ENCODE peak calls at places on chromosomes 2 and 18, in seven cellular contexts. I is mucosa of descending colon, W is colonic mucosa, Q is heart right ventricle, P is keratinocyte, C is cardiac fibroblast, B is A549. O is an unnamed sample.

GRCh38 chr2:105517814-105518705 is 119.2 kb upstream of the FHL2 start:
- DNase-seq in I (peak), W (no peak), Q (peak), P (no peak), C (peak), B (no peak), O (no peak)

GRCh38 chr2:171347591-171348032 is 86.2 kb downstream of the METTL8 start:
- DNase-seq in I (no peak), W (no peak), Q (no peak), P (peak), C (peak), B (no peak), O (no peak)

GRCh38 chr2:237724811-237725478 is 73.6 kb upstream of the RBM44 start:
- DNase-seq in I (no peak), W (peak), Q (no peak), P (no peak), C (no peak), B (no peak), O (no peak)

GRCh38 chr2:38504169-38504568 is 98.6 kb downstream of the HNRNPLL start:
- DNase-seq in I (no peak), W (no peak), Q (no peak), P (no peak), C (no peak), B (no peak), O (no peak)

GRCh38 chr2:31980674-31981356 is 30.0 kb downstream of the MEMO1 start:
- DNase-seq in I (no peak), W (no peak), Q (no peak), P (no peak), C (peak), B (peak), O (peak)

GRCh38 chr18:41064916-41065315 is 890.1 kb upstream of the PIK3C3 start:
- DNase-seq in I (no peak), W (no peak), Q (no peak), P (no peak), C (no peak), B (no peak), O (no peak)

GRCh38 chr2:53737091-53737490 is 30.5 kb upstream of the CHAC2 start:
- DNase-seq in I (no peak), W (no peak), Q (no peak), P (no peak), C (no peak), B (no peak), O (no peak)

GRCh38 chr2:217827430-217828201 is 175.2 kb downstream of the TNS1 start:
- DNase-seq in I (no peak), W (no peak), Q (peak), P (no peak), C (peak), B (no peak), O (no peak)

GRCh38 chr2:86221066-86221684 is 21.9 kb downstream of the MRPL35 start:
- DNase-seq in I (peak), W (peak), Q (peak), P (no peak), C (peak), B (peak), O (peak)

GRCh38 chr2:219000569-219000960 is 7.3 kb upstream of the CRYBA2 start:
- DNase-seq in I (peak), W (peak), Q (no peak), P (no peak), C (no peak), B (no peak), O (no peak)

GRCh38 chr2:57936216-57936615 is 110.4 kb upstream of the VRK2 start:
- DNase-seq in I (no peak), W (no peak), Q (no peak), P (no peak), C (no peak), B (no peak), O (no peak)

GRCh38 chr2:149185942-149186490 is 144.4 kb upstream of the LYPD6 start:
- DNase-seq in I (no peak), W (no peak), Q (no peak), P (no peak), C (no peak), B (no peak), O (no peak)

GRCh38 chr18:59249186-59249774 is 24.0 kb downstream of the RAX start:
- DNase-seq in I (no peak), W (peak), Q (peak), P (peak), C (peak), B (peak), O (peak)

DNA sequence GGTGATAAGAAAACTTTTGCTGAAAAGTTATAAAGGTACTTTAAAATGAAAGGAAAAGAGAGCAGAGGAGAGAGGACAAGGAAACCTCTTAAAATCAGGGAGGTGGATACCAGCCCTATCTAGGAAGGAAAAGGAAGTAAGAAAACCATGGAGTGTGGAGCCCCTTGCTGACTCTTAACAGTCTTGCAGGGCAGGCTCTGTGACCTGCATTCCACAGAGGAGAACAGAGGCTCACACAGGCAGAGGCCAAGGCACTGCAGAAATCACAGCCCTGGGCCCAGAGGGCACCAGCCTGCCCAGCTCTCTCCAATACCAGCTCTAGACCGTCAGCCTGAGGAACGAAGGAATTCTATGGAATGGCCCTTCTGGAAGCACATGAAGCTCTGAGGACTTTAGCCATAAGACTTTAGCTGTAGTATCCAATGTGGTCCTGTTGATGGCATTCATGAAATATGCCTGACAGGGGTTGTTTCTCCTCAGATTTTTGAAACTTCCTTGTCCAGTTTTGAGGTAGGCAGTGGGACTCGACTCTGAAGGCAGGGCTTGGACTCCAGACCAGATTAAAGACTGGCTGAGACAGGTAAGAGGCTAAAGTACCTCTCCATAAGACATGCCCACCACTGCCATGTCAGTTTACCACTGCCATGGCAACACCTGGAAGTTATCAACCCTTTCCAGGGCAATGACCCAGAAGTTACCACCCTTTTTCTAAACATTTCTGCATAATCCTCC is 216.3 kb downstream of the ANAPC1 start:
- DNase-seq in I (no peak), W (peak), Q (peak), P (no peak), C (peak), B (no peak), O (no peak)
- TF ChIP-seq CTCF in I (no peak), W (no peak), Q (peak), P (peak), C (peak), B (peak), O (peak)

GRCh38 chr18:35710581-35710980 is 129.0 kb downstream of the GALNT1 start:
- DNase-seq in I (no peak), W (no peak), Q (no peak), P (no peak), C (no peak), B (no peak), O (no peak)
- TF ChIP-seq CTCF in I (no peak), W (no peak), Q (no peak), P (no peak), C (no peak), B (no peak), O (no peak)

DNA sequence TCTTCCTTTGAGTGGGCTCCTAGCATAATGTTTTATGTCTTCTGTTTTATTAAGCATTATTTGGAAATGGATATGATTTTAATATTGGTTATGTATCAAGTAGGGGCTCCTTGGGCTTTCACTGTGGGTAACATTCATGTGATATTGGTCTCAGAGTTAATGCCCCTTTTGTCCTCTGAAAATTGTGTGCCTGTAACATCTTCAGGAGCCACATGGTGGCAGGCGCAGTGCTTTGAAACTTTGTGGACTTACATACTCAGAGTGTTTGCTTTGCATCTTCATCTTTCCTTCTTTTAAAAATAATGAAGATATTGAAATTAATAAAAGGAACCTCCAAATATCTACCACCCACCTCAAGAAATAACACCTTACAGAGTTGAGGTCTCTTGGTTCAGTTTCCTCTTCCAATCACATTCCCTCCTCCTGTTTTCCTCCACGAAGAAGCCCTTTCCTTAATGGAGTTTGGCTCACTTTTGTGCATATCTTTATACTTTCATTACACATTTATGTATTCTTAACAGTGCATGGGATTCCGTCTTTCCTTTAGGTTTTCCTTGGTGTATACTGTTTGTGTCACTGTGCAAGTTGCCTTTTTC is 73.5 kb downstream of the LIMS1 start:
- DNase-seq in I (no peak), W (no peak), Q (no peak), P (no peak), C (peak), B (no peak), O (peak)
- TF ChIP-seq CTCF in I (no peak), W (peak), Q (peak), P (peak), C (peak), B (peak), O (peak)

GRCh38 chr2:231926761-231927565 is 767 bp upstream of the NPPC start:
- DNase-seq in I (peak), W (no peak), Q (no peak), P (no peak), C (peak), B (no peak), O (peak)
- TF ChIP-seq CTCF in I (no peak), W (no peak), Q (no peak), P (no peak), C (no peak), B (no peak), O (no peak)